ENCODE peak calls at places on chromosomes 13 and 19, in seven cellular contexts. S is HCT116, M is SK-N-SH, W is H1, C is K562, J is GM12878, L is HepG2. B is an unnamed sample.

GRCh38 chr13:114143806-114144605 is 11.6 kb upstream of the RASA3 start:
- DNase-seq in S (peak; percentile 63), M (peak; percentile 61), W (peak; percentile 59), C (peak; percentile 53), J (no peak), L (peak; percentile 74), B (peak; percentile 59)

GRCh38 chr19:18879579-18880373 is 16.2 kb downstream of the CERS1 start:
- DNase-seq in S (peak; percentile 46), M (peak; percentile 88), W (peak; percentile 84), C (peak; percentile 96), J (no peak), L (no peak), B (peak; percentile 96)

GRCh38 chr19:33634361-33635091 is 12.8 kb downstream of the CHST8 start:
- DNase-seq in S (no peak), M (no peak), W (no peak), C (no peak), J (no peak), L (no peak), B (no peak)

GRCh38 chr13:104414771-104415170 is 1348.6 kb upstream of the SLC10A2 start:
- DNase-seq in S (no peak), M (no peak), W (no peak), C (no peak), J (no peak), L (no peak), B (no peak)

GRCh38 chr13:50388481-50388880 is 373.2 kb downstream of the KCNRG start:
- DNase-seq in S (no peak), M (no peak), W (no peak), C (no peak), J (no peak), L (no peak), B (no peak)

GRCh38 chr19:30719189-30719990 is 347.2 kb downstream of the ZNF536 start:
- DNase-seq in S (no peak), M (peak; percentile 90), W (peak; percentile 70), C (peak; percentile 15), J (no peak), L (no peak), B (peak; percentile 32)

GRCh38 chr13:33751151-33751550 is 66.8 kb upstream of the RFC3 start:
- DNase-seq in S (no peak), M (no peak), W (no peak), C (no peak), J (no peak), L (no peak), B (no peak)

GRCh38 chr19:29120471-29120870 is 92.5 kb downstream of the UQCRFS1 start:
- DNase-seq in S (no peak), M (no peak), W (no peak), C (no peak), J (no peak), L (no peak), B (peak; percentile 7)

GRCh38 chr19:38019427-38019724 is 112.4 kb downstream of the SIPA1L3 start:
- DNase-seq in S (no peak), M (no peak), W (no peak), C (no peak), J (no peak), L (no peak), B (no peak)

GRCh38 chr19:46727036-46727501 is 10.2 kb upstream of the PRKD2 start:
- DNase-seq in S (no peak), M (no peak), W (no peak), C (no peak), J (no peak), L (no peak), B (no peak)

DNA sequence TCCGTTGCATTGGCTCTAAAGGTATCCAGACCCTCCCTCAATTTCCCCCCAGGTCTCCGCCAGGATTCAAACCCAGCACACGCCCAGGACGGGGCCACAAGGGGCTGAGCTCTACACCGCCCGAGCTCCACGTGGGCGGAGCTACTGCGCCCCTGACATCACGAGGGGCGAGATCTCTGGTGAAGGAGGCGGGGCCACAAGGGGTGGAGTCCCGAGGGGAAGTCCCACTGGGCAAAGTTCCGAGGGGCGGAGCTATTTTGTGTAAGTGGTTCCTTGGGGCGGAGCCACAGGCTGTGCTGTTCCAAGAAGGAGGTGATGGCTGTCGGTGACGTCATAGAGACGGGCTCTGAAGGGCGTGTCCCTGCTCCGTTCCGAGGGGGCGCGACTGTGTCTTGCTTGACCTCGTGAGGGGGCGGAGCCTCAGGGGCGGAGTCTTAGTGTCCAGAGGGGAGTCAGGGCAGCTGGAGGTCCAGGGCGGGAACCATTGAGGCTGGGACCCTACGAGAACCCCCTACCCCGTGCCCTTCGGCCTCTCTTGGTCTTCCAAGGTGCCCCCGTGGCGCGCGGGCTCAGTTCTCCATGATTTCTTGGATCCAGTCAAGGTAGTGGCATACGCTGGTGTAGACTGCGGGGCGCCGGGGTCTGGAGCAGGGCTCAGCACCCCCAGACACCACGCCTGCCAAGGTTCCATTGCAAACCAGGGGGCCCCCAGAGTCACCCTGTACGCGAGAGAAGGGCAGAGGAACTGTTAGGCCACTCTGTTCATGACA is 1.3 kb upstream of the KLK8 start:
- DNase-seq in S (peak; percentile 99), M (peak; percentile 41), W (peak; percentile 83), C (peak; percentile 98), J (no peak), L (no peak), B (peak; percentile 50)
- TF ChIP-seq JUND in S (no peak), M (no peak), W (peak; percentile 78), C (peak; percentile 97), J (no peak), L (no peak), B (no peak)

DNA sequence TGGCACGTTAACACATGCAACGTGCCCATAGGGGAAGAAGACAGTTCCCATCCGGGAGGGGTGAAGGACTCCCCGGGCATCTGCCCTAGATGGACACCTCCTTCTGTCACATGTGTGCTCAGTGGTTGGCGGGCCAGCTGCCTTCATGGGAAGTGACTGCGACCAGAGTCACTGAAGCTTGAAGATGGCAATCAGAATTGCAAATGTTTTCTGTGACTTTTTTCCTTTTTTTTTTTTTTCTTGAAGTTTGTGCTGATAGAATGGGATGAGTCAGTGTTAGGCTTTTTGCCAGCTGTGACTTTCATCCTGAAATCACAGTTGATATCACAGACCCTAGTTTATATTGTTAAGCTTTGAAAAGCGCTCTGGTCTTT is 109.2 kb upstream of the MCF2L start:
- DNase-seq in S (no peak), M (peak; percentile 84), W (no peak), C (no peak), J (no peak), L (no peak), B (no peak)
- TF ChIP-seq JUND in S (no peak), M (peak; percentile 35), W (no peak), C (no peak), J (no peak), L (no peak), B (no peak)

DNA sequence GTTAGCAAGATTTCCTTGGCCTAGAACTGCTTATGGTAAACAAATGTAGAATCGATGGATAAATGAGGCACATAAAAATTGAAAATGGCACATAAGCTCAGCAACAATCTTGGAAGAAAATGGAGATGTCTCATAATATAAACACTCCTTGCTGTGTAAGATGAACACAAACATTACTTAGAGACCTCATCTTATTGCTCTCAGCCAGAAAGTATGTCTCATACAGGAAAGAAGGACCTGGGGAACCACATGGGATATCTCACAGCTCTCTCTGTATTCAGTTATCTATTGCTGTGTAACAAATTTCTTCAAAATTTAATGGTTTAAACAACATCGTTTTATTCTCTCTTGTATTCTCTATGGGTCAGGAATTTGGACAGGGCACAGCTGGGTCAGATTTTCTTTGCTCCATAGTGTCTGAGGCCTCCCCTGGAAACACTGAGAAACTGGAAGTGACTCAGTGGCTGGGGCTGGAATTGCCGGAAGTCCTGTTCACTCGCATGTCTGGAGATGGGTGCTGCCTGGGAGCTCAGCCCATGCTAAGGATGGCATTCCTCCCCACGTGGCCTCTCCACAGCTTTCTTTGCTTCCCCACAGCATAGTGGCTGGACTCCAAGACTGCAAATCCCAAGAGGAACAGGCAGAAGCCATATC is 105.1 kb downstream of the NUFIP1 start:
- DNase-seq in S (no peak), M (no peak), W (no peak), C (no peak), J (no peak), L (no peak), B (no peak)
- TF ChIP-seq JUND in S (no peak), M (peak; percentile 14), W (no peak), C (no peak), J (no peak), L (no peak), B (no peak)

GRCh38 chr19:49056101-49056901 is 1.2 kb downstream of the CGB7 start:
- DNase-seq in S (peak; percentile 34), M (peak; percentile 91), W (peak; percentile 89), C (peak; percentile 88), J (no peak), L (peak; percentile 23), B (peak; percentile 51)
- TF ChIP-seq JUND in S (no peak), M (no peak), W (no peak), C (no peak), J (no peak), L (no peak), B (no peak)

DNA sequence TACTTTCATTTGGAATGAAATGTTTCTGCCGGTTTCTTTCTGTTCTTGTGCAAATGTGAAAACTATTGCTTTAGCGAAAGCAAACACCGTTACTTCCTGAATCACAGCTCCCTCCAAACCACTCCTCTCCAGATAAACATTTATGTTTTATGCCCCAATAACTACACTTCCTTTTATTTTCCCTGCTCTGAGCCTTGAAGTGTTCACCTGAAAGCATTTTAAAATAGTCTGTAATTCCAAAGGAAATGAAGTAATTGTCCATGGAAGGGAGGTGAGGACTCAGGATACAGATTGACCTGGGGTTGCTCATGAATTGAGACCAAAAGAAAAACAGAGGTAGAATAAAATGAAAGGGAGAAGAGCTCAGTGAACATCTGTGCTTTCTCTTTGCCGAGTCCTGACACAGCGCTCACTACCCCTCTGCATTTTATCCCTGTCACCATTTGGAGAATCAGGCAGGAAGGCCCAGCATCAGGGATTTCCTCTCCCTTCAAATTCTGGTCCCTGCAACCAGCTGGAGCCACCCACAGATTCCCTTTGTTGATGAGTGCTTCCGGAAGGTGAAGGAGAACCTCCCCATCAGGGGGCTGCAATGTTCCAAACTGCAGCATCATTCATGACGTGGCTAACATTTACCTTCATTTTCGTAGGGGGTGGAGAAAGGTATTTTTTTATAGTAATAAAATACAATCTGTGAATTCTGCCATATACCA is 171.9 kb downstream of the ITGBL1 start:
- DNase-seq in S (no peak), M (no peak), W (no peak), C (no peak), J (no peak), L (no peak), B (no peak)
- TF ChIP-seq JUND in S (no peak), M (no peak), W (no peak), C (no peak), J (no peak), L (no peak), B (no peak)

DNA sequence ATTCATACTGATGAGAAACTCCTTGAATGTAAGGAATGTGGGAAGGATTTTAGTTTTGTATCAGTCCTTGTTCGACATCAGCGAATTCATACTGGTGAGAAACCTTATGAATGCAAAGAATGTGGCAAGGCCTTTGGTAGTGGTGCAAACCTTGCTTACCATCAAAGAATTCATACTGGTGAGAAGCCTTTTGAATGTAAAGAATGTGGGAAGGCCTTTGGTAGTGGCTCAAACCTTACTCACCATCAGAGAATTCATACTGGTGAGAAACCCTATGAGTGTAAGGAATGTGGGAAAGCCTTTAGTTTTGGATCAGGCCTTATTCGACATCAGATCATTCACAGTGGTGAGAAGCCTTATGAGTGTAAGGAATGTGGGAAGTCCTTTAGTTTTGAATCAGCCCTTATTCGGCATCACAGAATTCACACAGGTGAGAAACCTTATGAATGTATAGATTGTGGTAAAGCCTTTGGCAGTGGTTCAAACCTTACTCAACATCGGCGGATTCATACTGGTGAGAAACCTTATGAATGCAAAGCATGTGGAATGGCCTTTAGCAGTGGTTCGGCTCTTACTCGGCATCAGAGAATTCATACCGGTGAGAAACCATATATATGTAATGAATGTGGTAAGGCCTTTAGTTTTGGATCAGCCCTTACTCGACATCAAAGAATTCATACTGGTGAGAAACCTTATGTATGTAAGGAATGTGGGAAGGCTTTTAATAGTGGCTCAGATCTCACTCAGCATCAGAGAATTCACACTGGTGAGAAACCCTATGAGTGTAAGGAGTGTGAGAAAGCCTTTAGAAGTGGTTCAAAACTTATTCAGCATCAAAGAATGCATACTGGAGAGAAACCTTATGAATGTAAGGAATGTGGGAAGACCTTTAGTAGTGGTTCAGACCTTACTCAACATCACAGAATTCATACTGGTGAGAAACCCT is 26.6 kb downstream of the ZNF345 start:
- DNase-seq in S (no peak), M (no peak), W (no peak), C (no peak), J (no peak), L (no peak), B (no peak)
- TF ChIP-seq JUND in S (no peak), M (no peak), W (no peak), C (no peak), J (no peak), L (no peak), B (no peak)

B was measured in T47D.